ENCODE peak calls at places on chromosomes 6 and 20, in nine cellular contexts. M, H, X, V, O, T, P, W and E are unnamed samples.

GRCh38 chr6:11909696-11910132 is 102.4 kb upstream of the HIVEP1 start:
- DNase-seq in M (no peak), H (no peak), X (no peak), V (no peak), O (no peak), T (peak), P (no peak), W (no peak), E (no peak)

GRCh38 chr20:24782221-24782620 is 166.8 kb upstream of the CST7 start:
- DNase-seq in M (no peak), H (no peak), X (no peak), V (no peak), O (no peak), T (no peak), P (no peak), W (no peak), E (no peak)

GRCh38 chr6:106192824-106193223 is 106.7 kb downstream of the PRDM1 start:
- DNase-seq in M (no peak), H (no peak), X (no peak), V (no peak), O (no peak), T (peak), P (no peak), W (no peak), E (no peak)

GRCh38 chr20:37226889-37227288 is 34.7 kb downstream of the GHRH start:
- DNase-seq in M (no peak), H (no peak), X (no peak), V (no peak), O (no peak), T (no peak), P (no peak), W (no peak), E (no peak)

GRCh38 chr6:138724015-138724414 is 49.6 kb upstream of the CCDC28A start:
- DNase-seq in M (no peak), H (no peak), X (no peak), V (no peak), O (no peak), T (peak), P (no peak), W (no peak), E (no peak)

GRCh38 chr6:33988121-33989015 is 157.5 kb downstream of the GRM4 start:
- DNase-seq in M (no peak), H (no peak), X (no peak), V (no peak), O (no peak), T (no peak), P (no peak), W (no peak), E (no peak)

GRCh38 chr6:36998723-36999466 is 6.6 kb upstream of the FGD2 start:
- DNase-seq in M (no peak), H (no peak), X (no peak), V (no peak), O (no peak), T (no peak), P (no peak), W (peak), E (no peak)

GRCh38 chr20:38110525-38111178 is 54.4 kb downstream of the TGM2 start:
- DNase-seq in M (no peak), H (no peak), X (no peak), V (no peak), O (no peak), T (no peak), P (no peak), W (no peak), E (no peak)

GRCh38 chr6:73666393-73666792 is 12.6 kb upstream of the SLC17A5 start:
- DNase-seq in M (no peak), H (no peak), X (no peak), V (no peak), O (no peak), T (no peak), P (no peak), W (no peak), E (no peak)